ENCODE peak calls at places on chromosomes 12 and 14, in ten cellular contexts. E, V, C, B, N, X, F, D, I and W are unnamed samples.

GRCh38 chr12:119661882-119662281 is 6.1 kb upstream of the PRKAB1 start:
- DNase-seq in E (no peak), V (no peak), C (no peak), B (no peak), N (no peak), X (no peak), F (no peak), D (no peak), I (no peak), W (no peak)

GRCh38 chr12:103279444-103279843 is 216.3 kb downstream of the C12orf42 start:
- DNase-seq in E (peak), V (no peak), C (no peak), B (no peak), N (no peak), X (no peak), F (no peak), D (no peak), I (peak), W (no peak)

GRCh38 chr14:96497087-96497486 is 5.1 kb upstream of the PAPOLA start:
- DNase-seq in E (peak), V (no peak), C (no peak), B (no peak), N (no peak), X (no peak), F (no peak), D (no peak), I (no peak), W (no peak)

GRCh38 chr12:43336962-43337555 is 214.9 kb downstream of the ADAMTS20 start:
- DNase-seq in E (peak), V (no peak), C (peak), B (peak), N (peak), X (peak), F (no peak), D (no peak), I (no peak), W (no peak)

GRCh38 chr12:58414398-58414871 is 473.1 kb downstream of the ATP23 start:
- DNase-seq in E (no peak), V (no peak), C (no peak), B (peak), N (peak), X (no peak), F (no peak), D (no peak), I (no peak), W (no peak)

GRCh38 chr12:62848418-62848817 is 86.5 kb downstream of the PPM1H start:
- DNase-seq in E (no peak), V (no peak), C (no peak), B (peak), N (no peak), X (peak), F (peak), D (no peak), I (no peak), W (no peak)

GRCh38 chr12:19115285-19115684 is 14.2 kb upstream of the PLEKHA5 start:
- DNase-seq in E (no peak), V (no peak), C (no peak), B (no peak), N (no peak), X (no peak), F (no peak), D (no peak), I (no peak), W (no peak)

GRCh38 chr14:79583738-79584405 is 627.4 kb downstream of the DIO2 start:
- DNase-seq in E (no peak), V (no peak), C (no peak), B (peak), N (no peak), X (no peak), F (no peak), D (no peak), I (no peak), W (no peak)

GRCh38 chr12:120249875-120250795 is 15.4 kb downstream of the PXN start:
- DNase-seq in E (peak), V (peak), C (no peak), B (peak), N (no peak), X (no peak), F (no peak), D (peak), I (no peak), W (peak)

GRCh38 chr12:27319394-27319793 is 13.2 kb upstream of the BMAL2 start:
- DNase-seq in E (no peak), V (no peak), C (no peak), B (peak), N (no peak), X (peak), F (no peak), D (no peak), I (no peak), W (no peak)

GRCh38 chr12:15244341-15244740 is 23.1 kb upstream of the RERG start:
- DNase-seq in E (no peak), V (no peak), C (no peak), B (no peak), N (no peak), X (no peak), F (no peak), D (no peak), I (peak), W (no peak)